ENCODE peak calls at places on chromosome 10, in ten cellular contexts. O, K, C, Q, H, A, U, J, N and I are unnamed samples.

GRCh38 chr10:11373626-11374310 is 237.7 kb downstream of the USP6NL start:
- DNase-seq in K (peak), Q (no peak), H (no peak), C (no peak), N (no peak), O (peak), A (no peak), J (no peak), U (no peak), I (no peak)

GRCh38 chr10:47311193-47311899 is 10.9 kb upstream of the GDF2 start:
- DNase-seq in H (no peak), A (no peak), O (no peak), J (peak), K (no peak), U (peak), Q (no peak), N (no peak), C (no peak), I (no peak)

GRCh38 chr10:132311338-132311939 is 3.7 kb upstream of the STK32C start:
- DNase-seq in O (peak), Q (no peak), A (no peak), J (no peak), N (peak), K (no peak), H (no peak), U (peak), C (no peak), I (no peak)

GRCh38 chr10:98267894-98268693 is at the start of gene LOXL4:
- DNase-seq in K (no peak), J (peak), Q (no peak), C (peak), O (peak), U (peak), H (peak), N (no peak), A (no peak), I (peak)

GRCh38 chr10:79299397-79300370 is 47.6 kb upstream of the PPIF start:
- DNase-seq in Q (peak), J (no peak), U (no peak), C (peak), K (peak), N (no peak), O (no peak), H (no peak), A (no peak), I (peak)

GRCh38 chr10:83666762-83667161 is 472.5 kb upstream of the GHITM start:
- DNase-seq in C (no peak), N (no peak), J (no peak), Q (no peak), U (no peak), A (no peak), H (no peak), K (peak), O (no peak), I (peak)

GRCh38 chr10:17599089-17599488 is 18.1 kb downstream of the HACD1 start:
- DNase-seq in O (peak), K (peak), H (peak), U (peak), Q (peak), N (peak), C (peak), J (no peak), A (no peak), I (peak)

GRCh38 chr10:102342462-102342861 is 53.0 kb upstream of the NFKB2 start:
- DNase-seq in A (peak), N (no peak), J (no peak), Q (peak), K (peak), C (no peak), O (peak), U (no peak), H (no peak), I (no peak)

GRCh38 chr10:27599546-27599945 is 95.4 kb downstream of the RAB18 start:
- DNase-seq in H (no peak), A (no peak), U (no peak), K (no peak), C (no peak), J (no peak), N (no peak), O (no peak), Q (no peak), I (no peak)

GRCh38 chr10:21169271-21169670 is 272.2 kb upstream of the NEBL start:
- DNase-seq in J (no peak), U (no peak), N (no peak), O (no peak), A (no peak), K (no peak), Q (no peak), C (no peak), H (no peak), I (no peak)

GRCh38 chr10:78515037-78515872 is 481.6 kb downstream of the RPS24 start:
- DNase-seq in N (no peak), O (no peak), U (no peak), J (no peak), H (no peak), C (peak), Q (no peak), K (no peak), A (no peak), I (no peak)

GRCh38 chr10:132788831-132789219 is 2.9 kb upstream of the NKX6-2 start:
- DNase-seq in U (no peak), J (no peak), N (no peak), Q (no peak), C (no peak), H (peak), A (no peak), O (peak), K (no peak), I (no peak)

GRCh38 chr10:97018251-97019212 is 167.2 kb downstream of the SLIT1 start:
- DNase-seq in U (no peak), O (no peak), C (no peak), H (no peak), K (no peak), N (no peak), A (no peak), Q (no peak), J (peak), I (no peak)

GRCh38 chr10:17062493-17063487 is 66.8 kb downstream of the CUBN start:
- DNase-seq in H (no peak), Q (peak), C (peak), J (peak), N (peak), A (peak), U (no peak), K (peak), O (peak), I (peak)

GRCh38 chr10:32190890-32191491 is 134.8 kb upstream of the KIF5B start:
- DNase-seq in Q (peak), H (peak), A (peak), O (peak), C (peak), K (no peak), J (no peak), U (no peak), N (peak), I (peak)

GRCh38 chr10:97025613-97026242 is 160.0 kb downstream of the SLIT1 start:
- DNase-seq in A (peak), N (peak), K (peak), J (no peak), H (peak), U (peak), Q (peak), C (peak), O (peak), I (peak)

GRCh38 chr10:89302628-89303027 is 782 bp downstream of the IFIT2 start:
- DNase-seq in C (no peak), J (no peak), H (no peak), K (no peak), N (no peak), O (no peak), Q (no peak), A (peak), U (no peak), I (peak)

GRCh38 chr10:89303161-89303560 is 1.3 kb downstream of the IFIT2 start:
- DNase-seq in K (no peak), N (no peak), H (no peak), Q (no peak), C (no peak), O (no peak), J (no peak), A (no peak), U (no peak), I (no peak)

GRCh38 chr10:89301721-89302445 is at the start of gene IFIT2:
- DNase-seq in C (peak), J (no peak), O (no peak), Q (peak), U (peak), N (no peak), A (peak), H (no peak), K (peak), I (peak)

GRCh38 chr10:89299031-89299430 is 2.8 kb upstream of the IFIT2 start:
- DNase-seq in N (no peak), Q (no peak), A (no peak), U (no peak), H (no peak), C (no peak), K (no peak), O (no peak), J (no peak), I (no peak)

DNA sequence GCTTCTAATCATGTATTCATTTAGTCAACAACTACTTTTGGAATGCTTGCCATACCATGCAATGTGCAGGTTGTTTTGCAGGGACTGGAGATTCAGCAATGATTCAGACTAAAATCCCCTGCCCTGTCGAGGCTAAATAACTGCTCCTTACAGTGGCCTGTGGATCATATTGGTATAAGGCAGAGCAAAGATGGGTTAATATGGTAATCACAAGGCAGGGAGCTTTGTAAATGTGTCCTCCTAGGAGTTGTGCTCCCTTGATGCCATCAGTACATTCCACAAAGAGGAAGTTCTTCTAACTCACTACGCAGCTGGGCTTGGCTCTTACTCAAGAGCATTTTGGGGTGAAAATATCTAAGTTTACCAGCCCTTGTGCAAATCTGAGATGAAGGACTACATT is 615 bp upstream of the IFIT2 start:
- DNase-seq in N (no peak), Q (peak), C (peak), A (peak), J (no peak), U (no peak), K (peak), H (no peak), O (no peak), I (peak)
- H3K4me3 ChIP-seq in N (peak), Q (no peak), C (peak), A (peak), J (peak), U (peak), K (peak), H (no peak), O (no peak), I (peak)

DNA sequence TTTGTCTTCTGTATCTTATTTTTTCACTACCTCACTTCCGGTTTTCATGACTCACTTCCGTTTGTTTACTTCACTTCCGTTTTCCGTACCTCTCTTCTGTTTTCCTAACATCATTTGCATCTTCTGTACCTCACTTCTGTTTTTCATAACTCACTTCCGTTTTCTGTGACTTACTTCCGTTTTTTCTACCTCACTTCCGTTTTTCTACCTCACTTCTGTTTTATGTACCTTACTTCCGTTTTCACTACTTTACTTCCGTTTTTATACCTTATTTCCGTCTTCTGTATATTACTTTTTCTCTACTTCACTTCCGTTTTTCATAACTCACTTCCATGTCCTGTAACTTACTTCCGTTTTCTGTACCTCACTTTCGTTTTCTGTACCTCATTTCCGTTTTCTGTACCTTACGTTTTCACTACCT is 492.5 kb upstream of the AKR1E2 start:
- DNase-seq in U (no peak), K (no peak), A (no peak), C (no peak), J (no peak), Q (no peak), N (no peak), H (no peak), O (no peak), I (no peak)
- H3K9ac ChIP-seq in U (no peak), K (no peak), A (no peak), C (no peak), J (no peak), Q (no peak), N (no peak), H (no peak), O (no peak), I (no peak)

DNA sequence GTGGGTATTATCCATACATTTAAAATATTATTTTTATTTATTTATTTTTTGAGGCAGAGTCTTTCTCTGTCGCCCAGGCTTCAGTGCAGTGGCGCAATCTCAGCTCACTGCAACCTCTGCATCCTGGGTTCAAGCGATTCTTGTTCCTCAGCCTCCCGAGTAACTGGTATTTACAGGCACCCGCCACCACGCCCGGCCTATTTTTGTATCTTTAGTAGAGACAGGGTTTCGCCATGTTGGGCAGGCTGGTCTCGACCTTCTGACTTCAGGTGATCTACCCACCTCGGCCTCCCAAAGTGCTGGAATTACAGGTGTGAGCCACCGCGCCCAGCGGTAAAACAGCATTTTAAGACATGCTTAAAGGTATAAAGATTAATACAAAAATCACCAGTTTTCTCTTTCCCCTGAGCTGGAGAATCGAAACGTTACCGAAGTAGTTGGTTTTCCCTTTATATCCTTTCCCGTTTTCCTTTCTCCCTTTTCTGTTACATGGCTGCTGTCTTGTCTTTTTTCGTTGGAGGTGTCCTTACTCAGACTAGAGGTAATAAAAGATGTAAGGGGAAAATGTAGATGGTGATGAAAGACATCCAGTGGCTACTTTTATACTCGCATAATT is 1.7 kb downstream of the ARL5B start:
- DNase-seq in O (no peak), J (no peak), N (no peak), K (no peak), A (no peak), H (no peak), C (no peak), U (no peak), Q (no peak), I (no peak)
- H3K4me3 ChIP-seq in O (peak), J (peak), N (peak), K (peak), A (peak), H (no peak), C (peak), U (peak), Q (peak), I (peak)

GRCh38 chr10:59698326-59698725 is 11.3 kb downstream of the SLC16A9 start:
- DNase-seq in K (no peak), U (no peak), Q (no peak), A (no peak), C (no peak), J (no peak), H (no peak), O (no peak), N (no peak), I (no peak)

GRCh38 chr10:59694936-59695335 is 14.7 kb downstream of the SLC16A9 start:
- DNase-seq in Q (no peak), U (no peak), H (no peak), O (no peak), N (no peak), C (no peak), K (no peak), A (no peak), J (no peak), I (no peak)

GRCh38 chr10:59704644-59705043 is 5.0 kb downstream of the SLC16A9 start:
- DNase-seq in N (no peak), A (no peak), U (no peak), Q (no peak), J (no peak), O (no peak), H (no peak), K (no peak), C (peak), I (no peak)

GRCh38 chr10:59702347-59702746 is 7.3 kb downstream of the SLC16A9 start:
- DNase-seq in Q (no peak), H (no peak), N (no peak), J (no peak), O (no peak), C (no peak), A (no peak), U (no peak), K (no peak), I (no peak)

GRCh38 chr10:59700709-59701108 is 8.9 kb downstream of the SLC16A9 start:
- DNase-seq in O (peak), H (peak), J (no peak), K (no peak), C (no peak), Q (no peak), A (no peak), N (no peak), U (no peak), I (no peak)
- H3K9ac ChIP-seq in O (no peak), H (no peak), J (no peak), K (no peak), C (no peak), Q (no peak), A (no peak), N (no peak), U (no peak), I (no peak)

DNA sequence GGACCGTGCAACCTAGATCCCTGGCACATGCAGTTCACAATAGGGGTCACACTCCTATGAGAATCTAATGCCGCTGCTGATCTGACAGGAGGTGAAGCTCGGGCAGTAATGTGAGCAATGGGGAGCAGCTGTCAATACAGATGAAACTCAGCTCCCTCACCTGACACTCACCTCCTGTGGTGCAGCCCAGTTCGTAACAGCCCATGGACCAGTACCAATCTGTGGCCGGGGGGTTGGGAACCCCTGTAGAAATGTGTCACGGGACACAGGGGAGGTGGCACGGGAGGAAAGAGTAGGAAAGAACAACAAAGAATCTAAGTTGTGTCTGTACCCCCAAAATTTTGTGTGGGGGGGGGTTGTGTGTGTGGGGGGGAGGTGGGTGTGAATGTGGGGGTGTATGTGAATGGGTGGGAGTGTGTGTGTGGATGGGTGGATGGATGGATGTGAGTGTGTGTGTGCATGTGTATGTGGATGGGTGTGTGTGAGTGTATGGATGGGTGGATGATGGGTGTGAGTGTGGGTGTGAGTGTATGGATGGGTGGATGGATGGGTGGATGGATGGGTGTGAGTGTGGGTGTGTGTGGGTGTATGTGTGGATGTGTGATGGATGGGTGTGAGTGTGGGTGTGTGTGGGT is 33.1 kb downstream of the SFMBT2 start:
- DNase-seq in C (no peak), Q (no peak), H (no peak), J (no peak), K (no peak), O (no peak), A (no peak), U (no peak), N (no peak), I (no peak)
- H3K4me3 ChIP-seq in C (no peak), Q (no peak), H (no peak), J (no peak), K (no peak), O (no peak), A (no peak), U (no peak), N (no peak), I (no peak)

GRCh38 chr10:126392068-126392467 is 3.8 kb upstream of the ADAM12 start:
- DNase-seq in J (no peak), C (no peak), A (no peak), H (no peak), O (no peak), K (no peak), N (no peak), U (no peak), Q (no peak), I (no peak)
- H3K9ac ChIP-seq in J (no peak), C (no peak), A (no peak), H (no peak), O (no peak), K (no peak), N (no peak), U (no peak), Q (no peak), I (peak)

GRCh38 chr10:4672199-4672598 is 153.8 kb upstream of the AKR1E2 start:
- DNase-seq in A (peak), K (no peak), C (no peak), U (no peak), N (no peak), J (no peak), O (no peak), Q (no peak), H (no peak), I (no peak)
- H3K4me3 ChIP-seq in A (peak), K (no peak), C (no peak), U (no peak), N (peak), J (no peak), O (no peak), Q (no peak), H (no peak), I (no peak)

GRCh38 chr10:75294518-75294865 is 58.7 kb upstream of the COMTD1 start:
- DNase-seq in A (no peak), C (peak), H (no peak), N (no peak), Q (no peak), J (peak), U (peak), K (no peak), O (peak), I (peak)
- H3K9ac ChIP-seq in A (no peak), C (peak), H (peak), N (peak), Q (no peak), J (peak), U (no peak), K (peak), O (no peak), I (peak)

GRCh38 chr10:114824396-114824795 is 2.8 kb downstream of the FHIP2A start:
- DNase-seq in Q (peak), A (no peak), H (no peak), J (no peak), O (no peak), U (no peak), K (peak), C (no peak), N (no peak), I (peak)

GRCh38 chr10:114821915-114822770 is 563 bp downstream of the FHIP2A start:
- DNase-seq in K (peak), J (peak), Q (peak), N (no peak), A (peak), C (peak), U (peak), H (peak), O (peak), I (peak)

GRCh38 chr10:114819313-114819712 is 2.3 kb upstream of the FHIP2A start:
- DNase-seq in Q (no peak), U (no peak), C (no peak), O (no peak), K (no peak), N (no peak), A (no peak), H (no peak), J (no peak), I (no peak)

GRCh38 chr10:114822771-114823463 is 1.3 kb downstream of the FHIP2A start:
- DNase-seq in U (no peak), C (peak), N (no peak), O (no peak), H (no peak), J (no peak), K (peak), A (peak), Q (peak), I (peak)

GRCh38 chr10:114821293-114821914 is at the start of gene FHIP2A:
- DNase-seq in U (peak), A (peak), K (peak), N (peak), H (peak), J (peak), Q (peak), O (peak), C (peak), I (peak)
- H3K4me3 ChIP-seq in U (peak), A (peak), K (peak), N (peak), H (peak), J (peak), Q (peak), O (peak), C (peak), I (peak)

DNA sequence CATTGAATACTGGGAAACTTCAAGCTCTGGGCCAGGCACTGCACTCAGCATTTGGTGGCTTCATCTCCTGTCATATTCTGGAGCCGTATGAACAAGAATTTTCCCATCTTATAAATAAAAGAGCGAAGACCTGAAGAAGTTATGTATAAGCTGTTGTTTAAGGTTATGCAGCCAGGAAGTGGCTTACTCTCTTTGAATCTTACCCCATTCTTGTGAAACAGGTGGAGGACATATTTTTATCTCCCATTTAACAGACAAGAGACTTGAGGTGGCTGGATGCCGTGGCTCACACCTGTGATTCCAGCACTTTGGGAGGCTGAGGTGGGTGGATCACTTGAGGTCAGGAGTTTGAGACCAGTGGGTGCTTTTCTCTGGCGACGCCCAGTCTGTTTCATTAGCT is 85.6 kb downstream of the GRK5 start:
- DNase-seq in K (no peak), Q (no peak), J (no peak), N (no peak), H (no peak), A (no peak), U (no peak), O (no peak), C (no peak), I (no peak)
- H3K9ac ChIP-seq in K (no peak), Q (no peak), J (no peak), N (no peak), H (no peak), A (no peak), U (no peak), O (no peak), C (no peak), I (no peak)